ENCODE peak calls at places on chromosomes 2 and 18, in four cellular contexts. T is body of pancreas, S is neural crest cell, F is A549. Z is an unnamed sample.

GRCh38 chr2:146893500-146894041 is 951.3 kb upstream of the ACVR2A start:
- DNase-seq in S (no peak), F (no peak), T (peak; percentile 14), Z (no peak)

GRCh38 chr2:83602753-83603152 is 856.3 kb downstream of the SUCLG1 start:
- DNase-seq in F (no peak), T (no peak), S (no peak), Z (no peak)

GRCh38 chr2:12287220-12287751 is 429.4 kb upstream of the TRIB2 start:
- DNase-seq in T (no peak), S (no peak), F (no peak), Z (no peak)

GRCh38 chr2:172968061-172968469 is 107.6 kb upstream of the MAP3K20 start:
- DNase-seq in F (no peak), S (no peak), T (peak; percentile 65), Z (no peak)

GRCh38 chr2:55493220-55493619 is 26.3 kb upstream of the CFAP36 start:
- DNase-seq in F (no peak), T (no peak), S (no peak), Z (no peak)

GRCh38 chr2:178282075-178282474 is 87.8 kb downstream of the OSBPL6 start:
- DNase-seq in T (no peak), F (peak; percentile 6), S (no peak), Z (no peak)

GRCh38 chr2:189574793-189575475 is 5.7 kb downstream of the SLC40A1 start:
- DNase-seq in T (no peak), F (no peak), S (no peak), Z (no peak)

GRCh38 chr2:120741514-120742448 is 6.1 kb downstream of the GLI2 start:
- DNase-seq in T (peak; percentile 47), S (peak; percentile 55), F (no peak), Z (no peak)

GRCh38 chr18:32095571-32096229 is 4.0 kb downstream of the RNF138 start:
- DNase-seq in S (no peak), T (no peak), F (no peak), Z (no peak)

GRCh38 chr2:213157242-213157641 is 5.8 kb upstream of the IKZF2 start:
- DNase-seq in T (no peak), S (no peak), F (no peak), Z (no peak)

GRCh38 chr18:23282437-23282781 is 147.1 kb downstream of the CABLES1 start:
- DNase-seq in F (no peak), S (no peak), T (no peak), Z (no peak)

GRCh38 chr2:39024833-39025232 is 96.0 kb downstream of the SOS1 start:
- DNase-seq in F (no peak), S (no peak), T (no peak), Z (no peak)

GRCh38 chr18:32918692-32919250 is 145.9 kb upstream of the KLHL14 start:
- DNase-seq in T (no peak), F (no peak), S (no peak), Z (no peak)

GRCh38 chr2:15457868-15458267 is 103.3 kb downstream of the NBAS start:
- DNase-seq in T (no peak), F (no peak), S (no peak), Z (no peak)

GRCh38 chr2:197297772-197298318 is 12.7 kb downstream of the ANKRD44 start:
- DNase-seq in S (no peak), T (no peak), F (no peak), Z (no peak)

GRCh38 chr2:133171396-133172004 is 396.8 kb downstream of the NCKAP5 start:
- DNase-seq in F (peak; percentile 9), T (peak; percentile 11), S (peak; percentile 36), Z (no peak)

GRCh38 chr2:96090527-96090926 is 25.8 kb downstream of the ADRA2B start:
- DNase-seq in T (no peak), F (no peak), S (no peak), Z (no peak)

GRCh38 chr2:154425999-154426398 is 272.5 kb upstream of the KCNJ3 start:
- DNase-seq in T (peak; percentile 51), S (no peak), F (no peak), Z (no peak)

GRCh38 chr18:48408727-48409590 is at the start of gene ZBTB7C:
- DNase-seq in F (no peak), S (peak; percentile 46), T (peak; percentile 33), Z (no peak)

GRCh38 chr2:207791579-207792243 is 22.0 kb upstream of the FZD5 start:
- DNase-seq in S (no peak), F (no peak), T (no peak), Z (no peak)

GRCh38 chr2:48131503-48132293 is 225.4 kb upstream of the FBXO11 start:
- DNase-seq in T (no peak), S (no peak), F (no peak), Z (no peak)

GRCh38 chr2:221310720-221311119 is 261.4 kb downstream of the EPHA4 start:
- DNase-seq in T (no peak), F (no peak), S (no peak), Z (no peak)

GRCh38 chr2:172442072-172442895 is 14.9 kb downstream of the ITGA6 start:
- DNase-seq in F (peak; percentile 86), T (peak; percentile 88), S (no peak), Z (no peak)

GRCh38 chr2:139737659-139738058 is 957.5 kb upstream of the NXPH2 start:
- DNase-seq in S (no peak), F (no peak), T (no peak), Z (no peak)

GRCh38 chr18:54675076-54675475 is 84.0 kb downstream of the DYNAP start:
- DNase-seq in T (no peak), S (no peak), F (no peak), Z (no peak)

GRCh38 chr18:3450358-3451107 is 561 bp downstream of the TGIF1 start:
- DNase-seq in F (no peak), T (peak; percentile 70), S (no peak), Z (no peak)

GRCh38 chr2:108447947-108448677 is 894 bp upstream of the GCC2 start:
- DNase-seq in S (no peak), T (no peak), F (peak; percentile 8), Z (no peak)

GRCh38 chr2:85811173-85811849 is 57.5 kb downstream of the ATOH8 start:
- DNase-seq in F (no peak), S (no peak), T (no peak), Z (no peak)

GRCh38 chr2:161422812-161423211 is 6.7 kb downstream of the TBR1 start:
- DNase-seq in T (no peak), S (no peak), F (no peak), Z (no peak)

GRCh38 chr18:59067873-59068272 is 71.8 kb upstream of the SEC11C start:
- DNase-seq in S (no peak), T (peak; percentile 32), F (no peak), Z (no peak)

GRCh38 chr2:10658041-10658913 is 31.5 kb downstream of the NOL10 start:
- DNase-seq in T (no peak), F (no peak), S (no peak), Z (no peak)

GRCh38 chr2:127678531-127678930 is 3.2 kb upstream of the LIMS2 start:
- DNase-seq in T (no peak), F (no peak), S (no peak), Z (no peak)

DNA sequence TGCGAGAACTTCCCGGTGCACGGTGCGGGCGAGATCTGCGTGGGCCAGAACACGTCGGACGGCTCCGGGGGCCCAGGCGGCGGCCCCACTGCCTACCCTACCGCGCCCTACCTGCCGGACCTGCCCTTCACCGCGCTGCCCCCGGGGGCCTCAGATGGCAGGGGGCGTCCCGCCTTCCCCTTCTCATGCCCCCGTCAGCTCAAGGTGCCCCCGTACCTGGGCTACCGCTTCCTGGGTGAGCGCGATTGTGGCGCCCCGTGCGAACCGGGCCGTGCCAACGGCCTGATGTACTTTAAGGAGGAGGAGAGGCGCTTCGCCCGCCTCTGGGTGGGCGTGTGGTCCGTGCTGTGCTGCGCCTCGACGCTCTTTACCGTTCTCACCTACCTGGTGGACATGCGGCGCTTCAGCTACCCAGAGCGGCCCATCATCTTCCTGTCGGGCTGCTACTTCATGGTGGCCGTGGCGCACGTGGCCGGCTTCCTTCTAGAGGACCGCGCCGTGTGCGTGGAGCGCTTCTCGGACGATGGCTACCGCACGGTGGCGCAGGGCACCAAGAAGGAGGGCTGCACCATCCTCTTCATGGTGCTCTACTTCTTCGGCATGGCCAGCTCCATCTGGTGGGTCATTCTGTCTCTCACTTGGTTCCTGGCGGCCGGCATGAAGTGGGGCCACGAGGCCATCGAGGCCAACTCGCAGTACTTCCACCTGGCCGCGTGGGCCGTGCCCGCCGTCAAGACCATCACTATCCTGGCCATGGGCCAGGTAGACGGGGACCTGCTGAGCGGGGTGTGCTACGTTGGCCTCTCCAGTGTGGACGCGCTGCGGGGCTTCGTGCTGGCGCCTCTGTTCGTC is 1.7 kb downstream of the FZD7 start:
- DNase-seq in S (peak; percentile 67), F (no peak), T (peak; percentile 23), Z (no peak)
- TF ChIP-seq CTCF in S (peak; percentile 64), F (no peak), T (no peak), Z (peak; percentile 84)

GRCh38 chr2:28956415-28956826 is 24.7 kb upstream of the TOGARAM2 start:
- DNase-seq in F (no peak), T (no peak), S (peak; percentile 48), Z (no peak)
- TF ChIP-seq CTCF in F (no peak), T (no peak), S (peak; percentile 57), Z (no peak)

DNA sequence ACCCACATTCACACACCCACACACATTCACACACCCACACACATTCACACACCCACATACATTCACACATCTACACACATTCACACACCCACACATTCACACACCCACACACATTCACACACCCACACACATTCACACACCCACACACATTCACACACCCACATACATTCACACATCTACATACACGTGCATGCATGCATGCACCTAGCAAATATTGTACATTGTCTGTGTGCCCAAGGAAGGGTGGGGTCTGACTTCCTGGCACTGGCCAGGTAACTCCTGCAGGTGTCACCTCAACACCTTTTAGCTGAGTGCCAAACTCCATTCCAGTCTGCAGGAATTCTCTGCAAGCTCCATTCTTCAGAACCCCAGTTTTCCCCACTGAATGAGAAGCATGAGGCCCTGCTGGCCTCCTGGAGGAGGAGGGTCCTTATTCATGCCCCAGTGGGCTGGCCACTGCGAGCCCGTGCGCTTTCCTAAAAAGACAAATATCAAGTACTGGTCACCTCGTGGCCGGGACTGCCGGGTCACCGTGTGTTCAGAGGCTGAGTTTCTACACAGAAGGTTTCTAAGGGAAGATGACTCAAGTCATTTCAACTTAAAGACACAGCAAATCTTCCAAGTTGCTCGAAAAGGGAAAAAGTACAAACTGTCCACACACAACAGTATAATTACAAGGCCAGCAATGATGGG is 131.5 kb downstream of the HDAC4 start:
- DNase-seq in S (no peak), F (no peak), T (peak; percentile 11), Z (no peak)
- TF ChIP-seq CTCF in S (no peak), F (no peak), T (no peak), Z (no peak)

GRCh38 chr2:199606193-199606780 is 148.5 kb upstream of the SATB2 start:
- DNase-seq in S (no peak), F (peak; percentile 12), T (no peak), Z (no peak)
- TF ChIP-seq CTCF in S (peak; percentile 25), F (no peak), T (no peak), Z (peak; percentile 45)

GRCh38 chr2:151777487-151777886 is 43.2 kb upstream of the NEB start:
- DNase-seq in F (no peak), T (no peak), S (no peak), Z (no peak)
- TF ChIP-seq CTCF in F (no peak), T (no peak), S (peak; percentile 40), Z (peak; percentile 41)

GRCh38 chr2:79860233-79861058 is 347.6 kb downstream of the CTNNA2 start:
- DNase-seq in F (peak; percentile 6), T (no peak), S (no peak), Z (no peak)
- TF ChIP-seq CTCF in F (peak; percentile 58), T (peak; percentile 36), S (peak; percentile 72), Z (peak; percentile 84)

GRCh38 chr2:40450066-40450841 is 1.6 kb downstream of the SLC8A1 start:
- DNase-seq in S (no peak), T (no peak), F (no peak), Z (no peak)
- TF ChIP-seq CTCF in S (peak; percentile 20), T (no peak), F (no peak), Z (peak; percentile 66)